ENCODE peak calls at places on chromosomes 3 and 15, in six cellular contexts. One of them, this sample, is unnamed.

GRCh38 chr3:39269528-39269927 is 10.3 kb downstream of the CX3CR1 start:
- DNase-seq in colonic mucosa: no peak
- DNase-seq in heart left ventricle: no peak
- DNase-seq in A549: no peak
- DNase-seq in breast epithelium: no peak
- DNase-seq in dorsolateral prefrontal cortex: no peak
- DNase-seq in this sample: no peak

GRCh38 chr15:48242015-48242414 is 35.9 kb downstream of the SLC12A1 start:
- DNase-seq in breast epithelium: no peak
- DNase-seq in A549: no peak
- DNase-seq in heart left ventricle: no peak
- DNase-seq in dorsolateral prefrontal cortex: no peak
- DNase-seq in colonic mucosa: no peak
- DNase-seq in this sample: no peak

GRCh38 chr15:79924379-79924778 is 27.6 kb upstream of the MTHFS start:
- DNase-seq in colonic mucosa: no peak
- DNase-seq in A549: no peak
- DNase-seq in heart left ventricle: no peak
- DNase-seq in dorsolateral prefrontal cortex: no peak
- DNase-seq in breast epithelium: no peak
- DNase-seq in this sample: no peak

GRCh38 chr3:127496256-127496655 is 94.3 kb downstream of the TPRA1 start:
- DNase-seq in heart left ventricle: no peak
- DNase-seq in colonic mucosa: no peak
- DNase-seq in breast epithelium: no peak
- DNase-seq in dorsolateral prefrontal cortex: no peak
- DNase-seq in A549: no peak
- DNase-seq in this sample: no peak

GRCh38 chr3:73228425-73228824 is 167.0 kb downstream of the EBLN2 start:
- DNase-seq in dorsolateral prefrontal cortex: no peak
- DNase-seq in heart left ventricle: no peak
- DNase-seq in A549: no peak
- DNase-seq in colonic mucosa: no peak
- DNase-seq in breast epithelium: no peak
- DNase-seq in this sample: no peak

GRCh38 chr3:77873599-77873998 is 833.7 kb downstream of the ROBO2 start:
- DNase-seq in dorsolateral prefrontal cortex: no peak
- DNase-seq in breast epithelium: no peak
- DNase-seq in heart left ventricle: peak; percentile 26
- DNase-seq in colonic mucosa: no peak
- DNase-seq in A549: no peak
- DNase-seq in this sample: no peak

GRCh38 chr15:67945951-67946700 is 106.3 kb upstream of the RNU6-1 start:
- DNase-seq in heart left ventricle: no peak
- DNase-seq in A549: peak; percentile 89
- DNase-seq in breast epithelium: peak; percentile 69
- DNase-seq in colonic mucosa: no peak
- DNase-seq in dorsolateral prefrontal cortex: no peak
- DNase-seq in this sample: no peak

GRCh38 chr3:104805508-104805907 is 561.2 kb upstream of the ALCAM start:
- DNase-seq in A549: no peak
- DNase-seq in colonic mucosa: no peak
- DNase-seq in dorsolateral prefrontal cortex: no peak
- DNase-seq in heart left ventricle: no peak
- DNase-seq in breast epithelium: no peak
- DNase-seq in this sample: no peak

GRCh38 chr15:56759450-56759845 is 26.1 kb upstream of the ZNF280D start:
- DNase-seq in colonic mucosa: no peak
- DNase-seq in A549: no peak
- DNase-seq in dorsolateral prefrontal cortex: no peak
- DNase-seq in breast epithelium: peak; percentile 44
- DNase-seq in heart left ventricle: peak; percentile 80
- DNase-seq in this sample: no peak

GRCh38 chr3:10288575-10288960 is 4.2 kb downstream of the GHRL start:
- DNase-seq in colonic mucosa: no peak
- DNase-seq in A549: no peak
- DNase-seq in dorsolateral prefrontal cortex: no peak
- DNase-seq in breast epithelium: no peak
- DNase-seq in heart left ventricle: no peak
- DNase-seq in this sample: no peak

GRCh38 chr3:48194446-48195071 is 6.3 kb upstream of the CDC25A start:
- DNase-seq in breast epithelium: peak; percentile 39
- DNase-seq in colonic mucosa: peak; percentile 78
- DNase-seq in A549: peak; percentile 56
- DNase-seq in dorsolateral prefrontal cortex: peak; percentile 58
- DNase-seq in heart left ventricle: peak; percentile 45
- DNase-seq in this sample: no peak

GRCh38 chr3:71930056-71930991 is 145.4 kb upstream of the PROK2 start:
- DNase-seq in colonic mucosa: no peak
- DNase-seq in breast epithelium: no peak
- DNase-seq in heart left ventricle: peak; percentile 29
- DNase-seq in A549: peak; percentile 23
- DNase-seq in dorsolateral prefrontal cortex: no peak
- DNase-seq in this sample: no peak

GRCh38 chr15:62612183-62612733 is 430.3 kb upstream of the TPM1 start:
- DNase-seq in breast epithelium: no peak
- DNase-seq in colonic mucosa: no peak
- DNase-seq in dorsolateral prefrontal cortex: no peak
- DNase-seq in A549: no peak
- DNase-seq in heart left ventricle: no peak
- DNase-seq in this sample: no peak

GRCh38 chr3:60877188-60877587 is 374.1 kb downstream of the FHIT start:
- DNase-seq in breast epithelium: no peak
- DNase-seq in heart left ventricle: no peak
- DNase-seq in A549: no peak
- DNase-seq in colonic mucosa: no peak
- DNase-seq in dorsolateral prefrontal cortex: no peak
- DNase-seq in this sample: no peak

DNA sequence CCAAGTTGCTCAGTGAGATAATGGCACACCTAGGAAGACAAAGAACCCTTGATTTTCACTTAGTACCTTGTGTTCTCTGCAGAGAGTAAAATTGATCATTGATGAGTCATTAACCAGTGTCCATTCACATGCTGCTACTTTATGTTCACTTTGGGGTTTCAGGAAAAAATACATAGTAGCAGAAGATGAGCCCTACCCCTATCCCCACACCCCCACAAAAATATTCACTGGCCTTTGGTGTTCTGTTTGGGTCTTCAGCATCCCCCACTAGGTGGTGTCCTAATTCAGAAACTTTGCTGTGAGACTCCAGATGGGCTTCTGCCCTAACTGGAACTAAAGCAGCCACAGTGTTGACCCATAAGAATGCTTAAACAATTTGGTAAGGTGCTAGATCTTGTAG is 178.8 kb downstream of the KLHL25 start:
- DNase-seq in A549: peak; percentile 42
- DNase-seq in colonic mucosa: peak; percentile 40
- DNase-seq in breast epithelium: no peak
- DNase-seq in dorsolateral prefrontal cortex: no peak
- DNase-seq in heart left ventricle: no peak
- DNase-seq in this sample: no peak
- H3K27ac ChIP-seq in A549: no peak overlapping the region
- H3K27ac ChIP-seq in colonic mucosa: no peak overlapping the region
- H3K27ac ChIP-seq in breast epithelium: peak overlapping the region; percentile 83
- H3K27ac ChIP-seq in dorsolateral prefrontal cortex: no peak overlapping the region
- H3K27ac ChIP-seq in heart left ventricle: peak overlapping the region; percentile 69
- H3K27ac ChIP-seq in this sample: peak overlapping the region; percentile 71

DNA sequence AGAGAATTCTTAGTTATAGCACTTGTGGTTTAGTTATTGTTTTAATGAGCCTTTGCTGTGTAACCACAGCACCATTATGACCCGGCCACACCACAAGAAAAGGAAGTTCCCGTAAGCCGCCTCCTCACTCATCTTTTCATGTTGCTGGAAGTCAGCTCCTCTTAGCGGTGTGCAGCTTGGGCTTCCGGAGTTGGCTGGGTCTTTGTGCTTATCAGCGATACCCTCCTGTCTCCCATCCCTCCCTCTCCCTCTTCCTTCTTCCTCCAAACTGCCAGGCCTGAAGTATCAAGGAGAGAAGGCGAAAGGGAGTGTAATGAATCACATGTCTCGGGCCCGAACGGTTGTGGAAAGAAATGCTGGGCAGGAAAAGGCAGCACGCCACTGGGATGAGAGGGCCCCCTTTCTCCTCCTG is 353.5 kb downstream of the MCTP2 start:
- DNase-seq in breast epithelium: no peak
- DNase-seq in heart left ventricle: no peak
- DNase-seq in colonic mucosa: no peak
- DNase-seq in A549: no peak
- DNase-seq in dorsolateral prefrontal cortex: no peak
- DNase-seq in this sample: no peak
- H3K4me3 ChIP-seq in breast epithelium: peak overlapping the region; percentile 31
- H3K4me3 ChIP-seq in heart left ventricle: peak overlapping the region; percentile 1
- H3K4me3 ChIP-seq in colonic mucosa: no peak overlapping the region
- H3K4me3 ChIP-seq in A549: no peak overlapping the region
- H3K4me3 ChIP-seq in dorsolateral prefrontal cortex: no peak overlapping the region
- H3K4me3 ChIP-seq in this sample: no peak overlapping the region

GRCh38 chr3:31531465-31531991 is 1.2 kb upstream of the STT3B start:
- DNase-seq in colonic mucosa: no peak
- DNase-seq in dorsolateral prefrontal cortex: no peak
- DNase-seq in A549: no peak
- DNase-seq in heart left ventricle: no peak
- DNase-seq in breast epithelium: no peak
- DNase-seq in this sample: no peak

GRCh38 chr3:31532587-31533168 is at the start of gene STT3B:
- DNase-seq in heart left ventricle: peak; percentile 88
- DNase-seq in A549: peak; percentile 86
- DNase-seq in colonic mucosa: peak; percentile 86
- DNase-seq in breast epithelium: no peak
- DNase-seq in dorsolateral prefrontal cortex: no peak
- DNase-seq in this sample: peak; percentile 97

GRCh38 chr3:31531992-31532586 is 636 bp upstream of the STT3B start:
- DNase-seq in heart left ventricle: peak; percentile 99
- DNase-seq in A549: peak; percentile 99
- DNase-seq in dorsolateral prefrontal cortex: peak; percentile 99
- DNase-seq in colonic mucosa: peak; percentile 99
- DNase-seq in breast epithelium: peak; percentile 99
- DNase-seq in this sample: peak; percentile 99

GRCh38 chr3:31534036-31534435 is 1.3 kb downstream of the STT3B start:
- DNase-seq in dorsolateral prefrontal cortex: no peak
- DNase-seq in heart left ventricle: no peak
- DNase-seq in colonic mucosa: peak; percentile 30
- DNase-seq in breast epithelium: no peak
- DNase-seq in A549: peak; percentile 3
- DNase-seq in this sample: no peak

GRCh38 chr3:31533169-31533870 is 595 bp downstream of the STT3B start:
- DNase-seq in heart left ventricle: peak; percentile 70
- DNase-seq in colonic mucosa: peak; percentile 67
- DNase-seq in A549: peak; percentile 29
- DNase-seq in dorsolateral prefrontal cortex: peak; percentile 66
- DNase-seq in breast epithelium: peak; percentile 39
- DNase-seq in this sample: peak; percentile 91
- TF ChIP-seq CTCF in heart left ventricle: no peak
- TF ChIP-seq CTCF in colonic mucosa: no peak
- TF ChIP-seq CTCF in A549: no peak
- TF ChIP-seq CTCF in dorsolateral prefrontal cortex: no peak
- TF ChIP-seq CTCF in breast epithelium: no peak
- TF ChIP-seq CTCF in this sample: no peak

GRCh38 chr3:28067014-28067413 is 174.4 kb upstream of the CMC1 start:
- DNase-seq in breast epithelium: no peak
- DNase-seq in heart left ventricle: no peak
- DNase-seq in dorsolateral prefrontal cortex: no peak
- DNase-seq in colonic mucosa: no peak
- DNase-seq in A549: no peak
- DNase-seq in this sample: no peak

GRCh38 chr3:28069438-28069837 is 172.0 kb upstream of the CMC1 start:
- DNase-seq in dorsolateral prefrontal cortex: no peak
- DNase-seq in A549: no peak
- DNase-seq in breast epithelium: no peak
- DNase-seq in heart left ventricle: no peak
- DNase-seq in colonic mucosa: no peak
- DNase-seq in this sample: no peak

GRCh38 chr3:28068342-28068741 is 173.1 kb upstream of the CMC1 start:
- DNase-seq in A549: no peak
- DNase-seq in colonic mucosa: no peak
- DNase-seq in breast epithelium: no peak
- DNase-seq in dorsolateral prefrontal cortex: no peak
- DNase-seq in heart left ventricle: no peak
- DNase-seq in this sample: no peak

GRCh38 chr3:28066020-28066419 is 175.4 kb upstream of the CMC1 start:
- DNase-seq in dorsolateral prefrontal cortex: no peak
- DNase-seq in A549: no peak
- DNase-seq in colonic mucosa: no peak
- DNase-seq in breast epithelium: no peak
- DNase-seq in heart left ventricle: no peak
- DNase-seq in this sample: no peak
- H3K27ac ChIP-seq in dorsolateral prefrontal cortex: no peak overlapping the region
- H3K27ac ChIP-seq in A549: no peak overlapping the region
- H3K27ac ChIP-seq in colonic mucosa: no peak overlapping the region
- H3K27ac ChIP-seq in breast epithelium: no peak overlapping the region
- H3K27ac ChIP-seq in heart left ventricle: no peak overlapping the region
- H3K27ac ChIP-seq in this sample: no peak overlapping the region

This sample was measured in left lung.